ENCODE peak calls at places on chromosome 15, in four cellular contexts. Q is Peyer's patch; Y is AG10803; T is CD8-positive, alpha-beta T cell. J is an unnamed sample.

GRCh38 chr15:77019476-77020331 is 24.8 kb downstream of the PSTPIP1 start:
- DNase-seq in Y (no peak), Q (no peak), T (peak), J (peak)

GRCh38 chr15:38130739-38131498 is 121.7 kb upstream of the SPRED1 start:
- DNase-seq in Y (peak), T (no peak), Q (peak), J (peak)

GRCh38 chr15:57054351-57054750 is 135.9 kb downstream of the TCF12 start:
- DNase-seq in Y (no peak), T (no peak), Q (no peak), J (no peak)

GRCh38 chr15:85073556-85074194 is 92.0 kb downstream of the PDE8A start:
- DNase-seq in Y (peak), Q (no peak), T (no peak), J (no peak)

GRCh38 chr15:56919708-56920637 is 1.5 kb downstream of the TCF12 start:
- DNase-seq in Q (peak), Y (peak), T (peak), J (peak)

GRCh38 chr15:94232107-94232506 is 746 bp downstream of the MCTP2 start:
- DNase-seq in Q (no peak), T (no peak), Y (no peak), J (no peak)

GRCh38 chr15:101329867-101330380 is 34.9 kb upstream of the SNRPA1 start:
- DNase-seq in Y (no peak), T (no peak), Q (no peak), J (no peak)

GRCh38 chr15:58038426-58039106 is 26.9 kb downstream of the ALDH1A2 start:
- DNase-seq in Q (no peak), Y (no peak), T (no peak), J (peak)

GRCh38 chr15:77162872-77163633 is 92.1 kb upstream of the TSPAN3 start:
- DNase-seq in Q (no peak), T (no peak), Y (no peak), J (no peak)

GRCh38 chr15:86906406-86906805 is 826.7 kb downstream of the AGBL1 start:
- DNase-seq in Q (no peak), T (no peak), Y (no peak), J (no peak)

GRCh38 chr15:33644319-33644718 is 324.0 kb upstream of the CHRM5 start:
- DNase-seq in Q (no peak), Y (no peak), T (no peak), J (no peak)

GRCh38 chr15:33654859-33655258 is 313.4 kb upstream of the CHRM5 start:
- DNase-seq in Y (peak), T (no peak), Q (no peak), J (no peak)

DNA sequence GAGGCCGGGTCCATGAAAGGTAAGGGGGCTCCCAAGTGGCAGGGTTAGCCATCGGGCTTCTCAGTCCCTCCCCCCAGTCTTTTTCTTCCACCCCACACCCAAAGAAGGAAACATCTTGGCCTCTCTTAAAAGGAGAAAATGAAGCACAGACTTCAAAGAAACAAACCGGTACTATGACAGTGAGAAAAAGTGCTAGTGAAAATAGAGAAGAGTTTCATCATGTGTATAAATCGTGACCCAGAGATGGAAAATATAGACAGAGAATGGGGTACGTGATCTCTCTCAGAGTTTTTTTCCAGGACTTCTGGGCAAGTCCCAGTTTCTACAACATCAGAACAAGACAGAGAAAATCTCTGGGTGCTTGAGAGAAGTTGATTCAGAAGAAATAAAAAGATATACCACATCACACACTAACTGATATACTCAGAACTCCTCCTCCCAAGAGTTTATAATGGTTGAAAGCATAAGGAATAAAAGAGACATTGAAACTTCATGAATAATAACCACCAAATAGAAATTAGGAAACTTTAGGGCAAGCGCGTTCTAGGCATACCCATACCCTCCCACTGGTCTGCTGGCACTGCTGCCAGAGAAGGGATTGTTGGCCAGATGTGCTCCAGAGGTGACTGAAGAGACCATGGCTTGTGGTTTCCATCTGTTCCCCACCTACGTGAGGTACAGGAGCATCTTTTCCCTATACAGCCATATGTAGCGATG is 318.9 kb upstream of the CHRM5 start:
- DNase-seq in Y (no peak), Q (no peak), T (no peak), J (no peak)
- TF ChIP-seq CTCF in Y (no peak), Q (no peak), T (no peak), J (no peak)

GRCh38 chr15:44606740-44607139 is 56.7 kb downstream of the SPG11 start:
- DNase-seq in Y (no peak), Q (no peak), T (no peak), J (no peak)
- H3K4me3 ChIP-seq in Y (no peak), Q (no peak), T (no peak), J (no peak)

DNA sequence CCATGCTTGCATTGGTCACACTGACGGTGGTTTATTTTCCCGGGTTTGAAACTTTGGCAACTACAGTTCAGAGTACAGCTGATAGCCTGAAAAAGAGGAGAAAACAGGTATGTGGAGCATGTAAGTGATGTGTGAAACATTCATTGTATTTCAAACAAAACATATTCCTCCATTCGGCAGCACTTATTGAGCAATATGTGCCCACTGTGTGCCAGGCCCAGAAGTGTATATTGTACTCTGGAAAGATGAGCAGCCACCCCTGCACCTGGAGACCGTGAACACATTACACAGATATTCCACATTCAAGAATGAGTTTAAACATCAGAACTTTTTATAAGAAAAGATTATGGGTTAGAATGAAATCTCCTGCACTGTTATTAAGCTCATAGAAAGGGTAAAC is 16.3 kb downstream of the BNC1 start:
- DNase-seq in T (no peak), Q (no peak), Y (no peak), J (no peak)
- TF ChIP-seq CTCF in T (no peak), Q (no peak), Y (no peak), J (no peak)

DNA sequence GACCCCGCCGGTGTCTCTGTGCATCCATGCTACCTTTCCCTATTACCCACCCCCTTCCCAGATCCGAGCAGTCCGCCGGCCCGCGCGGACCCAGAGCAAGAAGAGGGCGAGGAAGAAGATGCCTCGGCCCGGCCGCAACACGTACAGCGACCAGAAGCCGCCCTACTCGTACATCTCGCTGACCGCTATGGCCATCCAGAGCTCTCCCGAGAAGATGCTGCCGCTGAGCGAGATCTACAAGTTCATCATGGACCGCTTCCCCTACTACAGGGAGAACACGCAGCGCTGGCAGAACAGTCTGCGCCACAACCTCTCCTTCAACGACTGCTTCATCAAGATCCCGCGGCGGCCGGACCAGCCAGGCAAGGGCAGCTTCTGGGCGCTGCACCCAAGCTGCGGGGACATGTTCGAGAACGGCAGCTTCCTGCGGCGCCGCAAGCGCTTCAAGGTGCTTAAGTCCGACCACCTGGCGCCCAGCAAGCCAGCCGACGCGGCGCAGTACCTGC is 788 bp downstream of the FOXB1 start:
- DNase-seq in Y (peak), T (peak), Q (no peak), J (peak)
- H3K4me3 ChIP-seq in Y (peak), T (peak), Q (peak), J (no peak)

DNA sequence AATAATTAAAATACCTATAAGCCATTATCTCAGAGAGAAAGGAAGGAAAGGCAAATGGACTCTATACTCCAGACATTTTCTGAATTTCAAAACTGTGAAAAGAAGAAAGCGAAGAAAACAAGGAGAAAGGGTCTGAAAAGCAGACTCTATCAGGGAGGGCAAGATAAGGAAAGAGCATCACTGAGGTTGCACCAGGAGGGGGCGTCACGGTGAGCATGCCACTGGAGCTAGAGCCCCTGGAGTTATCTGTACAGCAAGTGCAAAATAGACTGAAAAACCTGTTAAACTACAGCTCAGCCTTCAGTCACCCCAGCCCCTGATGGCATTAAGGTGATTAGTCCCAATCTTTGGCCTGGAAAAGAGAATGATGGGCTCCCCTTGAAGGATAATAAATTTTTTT is 514.3 kb downstream of the GABRG3 start:
- DNase-seq in Y (no peak), Q (no peak), T (no peak), J (no peak)
- TF ChIP-seq CTCF in Y (no peak), Q (no peak), T (no peak), J (no peak)

GRCh38 chr15:29622637-29623036 is 199.6 kb downstream of the TJP1 start:
- DNase-seq in T (no peak), Q (no peak), Y (no peak), J (no peak)

GRCh38 chr15:29618586-29618985 is 203.7 kb downstream of the TJP1 start:
- DNase-seq in T (no peak), Q (no peak), Y (no peak), J (no peak)

GRCh38 chr15:29621626-29622025 is 200.6 kb downstream of the TJP1 start:
- DNase-seq in T (no peak), Y (no peak), Q (no peak), J (peak)

GRCh38 chr15:29623240-29623639 is 199.0 kb downstream of the TJP1 start:
- DNase-seq in Y (no peak), Q (no peak), T (no peak), J (no peak)
- H3K4me3 ChIP-seq in Y (no peak), Q (no peak), T (no peak), J (no peak)

DNA sequence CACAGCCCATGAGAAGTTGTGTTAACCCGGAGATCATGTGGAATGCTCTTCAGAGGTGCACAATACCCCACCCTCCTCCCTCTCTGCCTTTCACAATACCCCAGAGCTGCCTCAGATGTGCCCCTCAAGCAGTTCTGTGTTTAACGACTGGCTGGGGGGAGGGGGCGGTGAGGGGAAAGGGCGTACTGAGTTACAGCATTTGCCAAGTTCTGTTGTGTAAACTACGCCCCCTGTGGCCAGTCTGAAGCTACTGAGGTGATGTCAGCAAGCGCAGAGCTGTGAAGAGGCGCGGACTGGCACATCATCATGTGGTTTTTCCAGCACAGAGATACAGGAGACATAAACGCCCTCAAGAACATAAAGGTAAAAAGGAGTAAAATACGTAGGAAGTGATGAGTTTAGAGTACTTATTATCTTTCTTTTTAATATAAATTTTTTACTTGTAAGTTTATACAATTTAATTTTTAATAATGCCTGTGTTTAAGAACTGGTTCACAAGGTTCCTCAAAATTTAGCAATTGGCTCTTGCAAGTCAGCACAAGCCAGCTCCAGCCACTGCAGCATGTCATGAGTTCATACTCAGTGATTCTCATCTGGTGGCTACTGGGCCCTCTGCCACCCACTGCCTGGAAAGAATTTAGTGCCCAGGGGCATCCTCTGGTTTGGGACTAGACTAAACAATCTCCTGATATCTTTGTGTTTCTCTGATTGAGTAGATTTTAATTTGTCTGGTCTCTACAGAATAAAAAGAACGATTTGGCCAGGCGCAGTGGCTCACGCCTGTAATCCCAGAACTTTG is 1.7 kb downstream of the EPB42 start:
- DNase-seq in Y (peak), T (no peak), Q (no peak), J (peak)
- TF ChIP-seq CTCF in Y (peak), T (no peak), Q (no peak), J (peak)

DNA sequence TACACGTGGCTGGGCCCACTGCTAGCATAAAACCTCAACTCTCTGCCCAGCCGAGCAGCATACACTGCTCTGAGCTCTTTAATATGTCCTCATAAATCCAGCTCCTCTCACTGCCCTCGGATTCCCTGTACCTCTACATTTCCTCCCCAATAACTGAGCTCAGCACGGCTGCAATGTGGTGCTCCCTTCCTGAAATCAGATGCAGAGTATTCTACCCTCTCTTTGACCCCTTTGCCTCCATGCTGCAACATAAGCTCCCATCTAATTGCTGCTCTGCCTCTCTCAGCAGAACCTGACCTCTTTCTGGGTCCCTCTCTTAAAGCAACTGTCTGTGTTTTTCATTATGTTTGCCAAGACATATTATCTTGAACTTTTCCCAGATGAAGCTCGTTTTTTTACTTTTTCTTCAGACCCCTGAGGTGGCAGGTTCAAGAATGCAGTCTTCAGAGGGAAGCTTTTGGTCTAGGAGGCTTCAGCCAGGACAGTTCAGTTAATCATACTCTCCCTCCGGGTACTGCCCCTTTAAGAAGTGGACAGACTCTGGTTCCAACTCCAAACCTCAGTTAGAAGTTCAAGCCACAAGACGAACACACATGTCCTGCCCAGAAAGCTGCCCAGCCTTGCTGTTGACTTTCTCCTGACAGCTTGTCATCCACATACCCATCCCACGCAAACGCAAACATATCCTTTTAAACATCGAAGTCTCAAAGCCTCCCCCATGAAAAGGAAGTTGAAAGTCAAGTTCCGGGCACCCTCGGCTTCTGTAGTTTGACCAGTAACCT is 81.1 kb upstream of the NEO1 start:
- DNase-seq in Q (no peak), Y (no peak), T (no peak), J (peak)
- H3K4me3 ChIP-seq in Q (no peak), Y (no peak), T (no peak), J (peak)

DNA sequence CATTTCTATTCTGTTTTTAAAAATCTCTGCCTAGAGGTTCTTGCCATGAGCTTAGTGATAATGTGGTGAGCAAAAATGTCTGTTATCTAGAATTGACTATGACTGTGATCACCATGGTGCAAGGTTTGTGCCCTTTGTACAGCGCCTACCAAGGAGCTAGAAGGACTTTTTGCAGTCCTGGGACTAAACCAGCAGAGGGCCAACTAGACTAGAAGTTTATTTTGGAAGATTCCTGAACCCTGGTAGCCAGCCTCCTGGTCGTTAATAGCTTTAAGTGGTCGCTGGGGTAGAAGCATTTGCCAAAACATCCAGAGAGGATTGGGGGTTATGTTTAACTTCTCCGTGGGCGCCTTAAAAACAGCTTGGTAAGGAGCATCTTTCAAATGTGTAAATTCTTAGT is 7.8 kb downstream of the SCG5 start:
- DNase-seq in Y (peak), Q (no peak), T (no peak), J (peak)
- TF ChIP-seq CTCF in Y (peak), Q (no peak), T (no peak), J (peak)

GRCh38 chr15:63210151-63211051 is 21.0 kb downstream of the RAB8B start:
- DNase-seq in Y (peak), Q (no peak), T (no peak), J (no peak)
- H3K4me3 ChIP-seq in Y (no peak), Q (no peak), T (peak), J (no peak)

J was measured in fibroblast of pulmonary artery.